ENCODE peak calls at places on chromosomes 11 and 22, in ten cellular contexts. N is NCI-H1105; J is amygdala; M is fibroblast of lung; P is caudate nucleus; T is CD4-positive, CD25-positive, alpha-beta regulatory T cell; R is K562; W is HCEC 1CT; B is CD8-positive, alpha-beta T cell; L is NCI-H1092. Q is an unnamed sample.

GRCh38 chr22:23053912-23054530 is 16.3 kb upstream of the GNAZ start:
- DNase-seq in R (peak), M (no peak), W (no peak), P (no peak), B (no peak), J (no peak), T (no peak), L (no peak), N (no peak), Q (no peak)

GRCh38 chr11:38060930-38061329 is 1462.9 kb upstream of the RAG2 start:
- DNase-seq in B (no peak), M (no peak), P (no peak), L (no peak), N (no peak), T (no peak), W (no peak), J (no peak), R (no peak), Q (no peak)

GRCh38 chr11:72585762-72586590 is 88.2 kb downstream of the PDE2A start:
- DNase-seq in P (no peak), J (no peak), L (peak), N (peak), B (peak), R (peak), W (peak), T (peak), M (peak), Q (peak)

GRCh38 chr22:30304495-30305244 is 15.4 kb upstream of the CASTOR1 start:
- DNase-seq in M (no peak), L (no peak), N (no peak), B (no peak), J (no peak), T (no peak), R (no peak), W (no peak), P (no peak), Q (no peak)

GRCh38 chr22:22666307-22667091 is 22.1 kb downstream of the GGTLC2 start:
- DNase-seq in P (no peak), R (peak), L (no peak), W (peak), J (no peak), B (no peak), M (peak), N (no peak), T (peak), Q (peak)

GRCh38 chr22:40597541-40598453 is 38.7 kb downstream of the MRTFA start:
- DNase-seq in P (no peak), B (no peak), M (peak), W (peak), R (no peak), L (no peak), T (no peak), N (no peak), J (no peak), Q (peak)

GRCh38 chr11:64568584-64569140 is 22.4 kb upstream of the SLC22A12 start:
- DNase-seq in T (no peak), L (no peak), J (no peak), R (no peak), W (no peak), B (no peak), N (no peak), M (no peak), P (no peak), Q (no peak)

GRCh38 chr11:61893981-61894380 is 2.6 kb upstream of the FADS3 start:
- DNase-seq in W (peak), T (no peak), M (peak), L (no peak), J (no peak), B (no peak), N (no peak), R (no peak), P (no peak), Q (peak)

GRCh38 chr11:120929664-120930154 is 94.2 kb upstream of the TBCEL start:
- DNase-seq in J (no peak), W (peak), L (peak), R (peak), B (peak), N (peak), M (peak), P (no peak), T (peak), Q (peak)

GRCh38 chr11:33375688-33376311 is 118.6 kb downstream of the HIPK3 start:
- DNase-seq in L (peak), T (no peak), J (no peak), B (no peak), N (peak), R (no peak), P (no peak), W (peak), M (peak), Q (peak)

GRCh38 chr22:21760640-21761039 is 25.0 kb upstream of the YPEL1 start:
- DNase-seq in P (no peak), L (no peak), W (peak), J (no peak), R (peak), T (no peak), M (peak), N (no peak), B (no peak), Q (peak)

GRCh38 chr11:59708537-59708936 is 5.1 kb downstream of the OR10V1 start:
- DNase-seq in W (peak), P (no peak), L (no peak), T (no peak), J (no peak), M (no peak), R (no peak), N (no peak), B (no peak), Q (peak)

GRCh38 chr11:7577883-7578242 is 64.1 kb downstream of the PPFIBP2 start:
- DNase-seq in W (no peak), J (no peak), L (no peak), T (peak), R (no peak), N (no peak), B (no peak), P (no peak), M (peak), Q (peak)

GRCh38 chr11:134261626-134262488 is 8.5 kb downstream of the ACAD8 start:
- DNase-seq in B (peak), L (peak), R (peak), T (peak), W (peak), J (no peak), P (no peak), N (peak), M (no peak), Q (peak)

GRCh38 chr11:121792185-121792584 is 323.8 kb downstream of the BLID start:
- DNase-seq in P (no peak), N (no peak), J (no peak), B (no peak), R (no peak), T (no peak), L (no peak), W (no peak), M (no peak), Q (no peak)

GRCh38 chr22:22753526-22754267 is 109.3 kb downstream of the GGTLC2 start:
- DNase-seq in T (peak), N (peak), J (no peak), R (peak), W (peak), B (peak), M (peak), P (no peak), L (no peak), Q (peak)

GRCh38 chr11:2555891-2556290 is 111.1 kb downstream of the KCNQ1 start:
- DNase-seq in R (no peak), N (no peak), J (no peak), T (no peak), P (no peak), L (no peak), B (no peak), M (no peak), W (no peak), Q (no peak)

GRCh38 chr22:21946262-21946925 is 6.3 kb downstream of the PPM1F start:
- DNase-seq in B (no peak), T (no peak), P (no peak), M (no peak), N (no peak), R (no peak), L (no peak), W (no peak), J (no peak), Q (no peak)